ENCODE peak calls at places on chromosomes 3 and 15, in seven cellular contexts. S is CD4-positive, alpha-beta memory T cell; C is kidney epithelial cell; F is mesendoderm; K is sigmoid colon; W is HAP-1; P is cardiac fibroblast. Z is an unnamed sample.

GRCh38 chr3:54094926-54095325 is 27.4 kb upstream of the CACNA2D3 start:
- DNase-seq in S (no peak), C (no peak), F (no peak), K (no peak), W (no peak), P (peak), Z (no peak)

GRCh38 chr3:191566469-191566868 is 105.5 kb downstream of the PYDC2 start:
- DNase-seq in S (no peak), C (no peak), F (no peak), K (no peak), W (no peak), P (no peak), Z (no peak)

GRCh38 chr3:15204005-15204404 is 2.0 kb upstream of the CAPN7 start:
- DNase-seq in S (no peak), C (no peak), F (peak), K (peak), W (no peak), P (no peak), Z (no peak)

GRCh38 chr3:16520636-16521579 is 7.4 kb upstream of the RFTN1 start:
- DNase-seq in S (no peak), C (no peak), F (peak), K (no peak), W (no peak), P (no peak), Z (no peak)

GRCh38 chr3:106006571-106006970 is 137.8 kb upstream of the CBLB start:
- DNase-seq in S (no peak), C (no peak), F (no peak), K (no peak), W (no peak), P (no peak), Z (no peak)

GRCh38 chr3:132979606-132980005 is 58.6 kb upstream of the TMEM108 start:
- DNase-seq in S (no peak), C (no peak), F (no peak), K (no peak), W (no peak), P (no peak), Z (no peak)

GRCh38 chr15:85035980-85036379 is 54.3 kb downstream of the PDE8A start:
- DNase-seq in S (no peak), C (no peak), F (no peak), K (no peak), W (no peak), P (no peak), Z (no peak)

GRCh38 chr3:48507256-48508061 is 3.5 kb upstream of the SHISA5 start:
- DNase-seq in S (peak), C (peak), F (peak), K (no peak), W (peak), P (peak), Z (peak)

GRCh38 chr3:1700650-1701049 is 398.0 kb upstream of the CNTN4 start:
- DNase-seq in S (no peak), C (no peak), F (no peak), K (no peak), W (no peak), P (no peak), Z (no peak)

GRCh38 chr15:69952210-69952555 is 145.5 kb downstream of the TLE3 start:
- DNase-seq in S (no peak), C (no peak), F (no peak), K (no peak), W (peak), P (no peak), Z (no peak)

GRCh38 chr3:117281371-117281770 is 571.8 kb downstream of the TUSC7 start:
- DNase-seq in S (no peak), C (no peak), F (no peak), K (no peak), W (peak), P (no peak), Z (no peak)

GRCh38 chr15:96213045-96213444 is 117.5 kb upstream of the NR2F2 start:
- DNase-seq in S (no peak), C (no peak), F (no peak), K (no peak), W (no peak), P (no peak), Z (no peak)

GRCh38 chr3:17985658-17986392 is 243.4 kb upstream of the TBC1D5 start:
- DNase-seq in S (no peak), C (no peak), F (no peak), K (no peak), W (no peak), P (no peak), Z (peak)

GRCh38 chr15:78492841-78493240 is 14.5 kb upstream of the HYKK start:
- DNase-seq in S (no peak), C (no peak), F (no peak), K (no peak), W (no peak), P (peak), Z (no peak)

GRCh38 chr3:114550155-114550554 is 256.3 kb downstream of the TIGIT start:
- DNase-seq in S (no peak), C (no peak), F (no peak), K (no peak), W (no peak), P (peak), Z (no peak)

GRCh38 chr15:45111390-45112142 is 2.4 kb downstream of the DUOX2 start:
- DNase-seq in S (no peak), C (no peak), F (no peak), K (no peak), W (no peak), P (no peak), Z (no peak)

GRCh38 chr3:122668930-122669730 is 11.5 kb upstream of the PARP14 start:
- DNase-seq in S (no peak), C (peak), F (no peak), K (no peak), W (no peak), P (peak), Z (no peak)

GRCh38 chr15:79209116-79209515 is 73.4 kb upstream of the ANKRD34C start:
- DNase-seq in S (no peak), C (no peak), F (peak), K (no peak), W (peak), P (no peak), Z (no peak)

GRCh38 chr3:183252973-183253363 is at the start of gene B3GNT5:
- DNase-seq in S (peak), C (no peak), F (peak), K (peak), W (peak), P (no peak), Z (no peak)

GRCh38 chr3:151561878-151562277 is 101.0 kb upstream of the IGSF10 start:
- DNase-seq in S (no peak), C (no peak), F (peak), K (no peak), W (no peak), P (no peak), Z (no peak)

GRCh38 chr15:96160269-96160668 is 170.2 kb upstream of the NR2F2 start:
- DNase-seq in S (no peak), C (no peak), F (no peak), K (peak), W (no peak), P (peak), Z (no peak)

GRCh38 chr15:87755226-87755625 is 501.3 kb downstream of the NTRK3 start:
- DNase-seq in S (no peak), C (no peak), F (no peak), K (no peak), W (no peak), P (no peak), Z (no peak)

GRCh38 chr3:87624860-87625259 is 348.5 kb upstream of the POU1F1 start:
- DNase-seq in S (no peak), C (no peak), F (no peak), K (no peak), W (no peak), P (no peak), Z (no peak)

GRCh38 chr3:45644063-45644462 is 45.1 kb upstream of the SACM1L start:
- DNase-seq in S (no peak), C (no peak), F (no peak), K (no peak), W (no peak), P (peak), Z (no peak)

GRCh38 chr15:70617076-70617910 is 146.1 kb downstream of the UACA start:
- DNase-seq in S (no peak), C (no peak), F (no peak), K (no peak), W (no peak), P (peak), Z (no peak)

GRCh38 chr3:66098436-66098835 is 59.7 kb upstream of the MAGI1 start:
- DNase-seq in S (no peak), C (no peak), F (no peak), K (no peak), W (no peak), P (peak), Z (no peak)

GRCh38 chr3:5476403-5476802 is 288.9 kb downstream of the EDEM1 start:
- DNase-seq in S (no peak), C (no peak), F (peak), K (no peak), W (no peak), P (no peak), Z (no peak)

GRCh38 chr15:71447328-71448250 is 332.3 kb downstream of the THSD4 start:
- DNase-seq in S (no peak), C (peak), F (peak), K (no peak), W (no peak), P (peak), Z (no peak)

GRCh38 chr15:80171787-80172186 is 19.0 kb downstream of the FAH start:
- DNase-seq in S (no peak), C (no peak), F (no peak), K (no peak), W (no peak), P (no peak), Z (no peak)

GRCh38 chr3:13313813-13314212 is 106.3 kb downstream of the NUP210 start:
- DNase-seq in S (no peak), C (no peak), F (no peak), K (no peak), W (no peak), P (no peak), Z (no peak)

GRCh38 chr3:69309810-69310209 is 76.1 kb downstream of the FRMD4B start:
- DNase-seq in S (no peak), C (no peak), F (peak), K (no peak), W (peak), P (peak), Z (no peak)

GRCh38 chr3:178304758-178305157 is 231.5 kb upstream of the KCNMB2 start:
- DNase-seq in S (no peak), C (peak), F (no peak), K (no peak), W (no peak), P (peak), Z (no peak)

GRCh38 chr3:197511130-197511529 is 44.6 kb downstream of the BDH1 start:
- DNase-seq in S (no peak), C (peak), F (no peak), K (no peak), W (no peak), P (no peak), Z (no peak)

GRCh38 chr3:149375164-149375823 is 2.2 kb downstream of the TM4SF1 start:
- DNase-seq in S (no peak), C (no peak), F (no peak), K (no peak), W (no peak), P (peak), Z (no peak)

GRCh38 chr3:149374391-149374790 is 3.1 kb downstream of the TM4SF1 start:
- DNase-seq in S (no peak), C (no peak), F (no peak), K (no peak), W (no peak), P (no peak), Z (no peak)

GRCh38 chr3:149376728-149377407 is 581 bp downstream of the TM4SF1 start:
- DNase-seq in S (no peak), C (no peak), F (no peak), K (no peak), W (peak), P (peak), Z (no peak)

GRCh38 chr3:149377408-149378111 is at the start of gene TM4SF1:
- DNase-seq in S (no peak), C (peak), F (peak), K (peak), W (peak), P (peak), Z (no peak)

DNA sequence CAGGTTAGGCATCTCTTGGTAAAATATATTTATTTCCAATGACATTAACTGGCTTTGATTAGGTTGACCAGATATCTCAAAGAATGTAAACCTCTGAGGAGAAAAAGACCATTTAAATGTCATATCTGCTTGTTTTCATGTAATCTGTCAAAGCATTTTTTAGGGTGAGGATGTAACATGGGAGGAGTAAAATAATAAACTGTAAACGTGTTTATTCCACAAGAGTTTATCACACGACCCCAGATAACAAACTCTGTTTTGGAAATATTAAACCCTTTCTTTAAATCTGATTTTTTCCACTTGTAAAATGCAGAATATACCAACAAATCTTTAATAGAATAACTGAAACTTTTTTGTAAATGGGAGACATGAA is 1.6 kb downstream of the TM4SF1 start:
- DNase-seq in S (no peak), C (no peak), F (no peak), K (no peak), W (no peak), P (no peak), Z (no peak)
- H3K4me3 ChIP-seq in S (no peak), C (peak), F (no peak), K (peak), W (no peak), P (peak), Z (no peak)

GRCh38 chr3:8662594-8662993 is 18.0 kb upstream of the SSUH2 start:
- DNase-seq in S (no peak), C (no peak), F (no peak), K (no peak), W (no peak), P (no peak), Z (no peak)

GRCh38 chr3:8667429-8668091 is 23.0 kb upstream of the SSUH2 start:
- DNase-seq in S (no peak), C (no peak), F (no peak), K (no peak), W (no peak), P (no peak), Z (no peak)

GRCh38 chr3:8663177-8664061 is 18.8 kb upstream of the SSUH2 start:
- DNase-seq in S (no peak), C (peak), F (peak), K (no peak), W (peak), P (peak), Z (peak)

GRCh38 chr3:8668216-8668615 is 23.6 kb upstream of the SSUH2 start:
- DNase-seq in S (no peak), C (no peak), F (no peak), K (no peak), W (no peak), P (no peak), Z (no peak)

GRCh38 chr3:8665407-8665896 is 20.9 kb upstream of the SSUH2 start:
- DNase-seq in S (no peak), C (no peak), F (no peak), K (no peak), W (no peak), P (no peak), Z (no peak)
- H3K4me3 ChIP-seq in S (no peak), C (no peak), F (no peak), K (no peak), W (no peak), P (no peak), Z (no peak)

GRCh38 chr15:59295742-59296090 is 77.0 kb downstream of the MYO1E start:
- DNase-seq in S (no peak), C (no peak), F (no peak), K (no peak), W (no peak), P (no peak), Z (no peak)
- H3K4me3 ChIP-seq in S (no peak), C (no peak), F (no peak), K (no peak), W (no peak), P (no peak), Z (no peak)

GRCh38 chr3:147370316-147370715 is 36.0 kb downstream of the ZIC4 start:
- DNase-seq in S (no peak), C (no peak), F (no peak), K (no peak), W (no peak), P (no peak), Z (no peak)

GRCh38 chr3:147371771-147372340 is 34.5 kb downstream of the ZIC4 start:
- DNase-seq in S (no peak), C (no peak), F (no peak), K (no peak), W (no peak), P (no peak), Z (no peak)

GRCh38 chr3:147371141-147371540 is 35.2 kb downstream of the ZIC4 start:
- DNase-seq in S (no peak), C (no peak), F (no peak), K (no peak), W (no peak), P (no peak), Z (no peak)

GRCh38 chr3:147372525-147373027 is 33.8 kb downstream of the ZIC4 start:
- DNase-seq in S (no peak), C (no peak), F (no peak), K (no peak), W (no peak), P (no peak), Z (no peak)

GRCh38 chr3:147373301-147373700 is 33.0 kb downstream of the ZIC4 start:
- DNase-seq in S (no peak), C (no peak), F (peak), K (no peak), W (no peak), P (no peak), Z (no peak)
- H3K4me3 ChIP-seq in S (no peak), C (no peak), F (no peak), K (no peak), W (no peak), P (no peak), Z (no peak)

GRCh38 chr15:30992465-30992864 is 1.0 kb upstream of the MTMR10 start:
- DNase-seq in S (no peak), C (no peak), F (peak), K (no peak), W (no peak), P (no peak), Z (no peak)
- H3K4me3 ChIP-seq in S (no peak), C (peak), F (no peak), K (peak), W (peak), P (no peak), Z (peak)

GRCh38 chr15:92808611-92809063 is 91.5 kb upstream of the CHD2 start:
- DNase-seq in S (no peak), C (no peak), F (peak), K (peak), W (no peak), P (peak), Z (no peak)

GRCh38 chr15:92807971-92808571 is 92.1 kb upstream of the CHD2 start:
- DNase-seq in S (peak), C (no peak), F (peak), K (no peak), W (peak), P (peak), Z (no peak)

GRCh38 chr15:92810418-92811138 is 89.5 kb upstream of the CHD2 start:
- DNase-seq in S (no peak), C (no peak), F (peak), K (peak), W (peak), P (peak), Z (no peak)

GRCh38 chr15:92809880-92810361 is 90.2 kb upstream of the CHD2 start:
- DNase-seq in S (peak), C (no peak), F (peak), K (peak), W (peak), P (peak), Z (no peak)

GRCh38 chr15:92809064-92809879 is 90.9 kb upstream of the CHD2 start:
- DNase-seq in S (peak), C (no peak), F (peak), K (peak), W (peak), P (peak), Z (peak)
- H3K4me3 ChIP-seq in S (peak), C (peak), F (peak), K (peak), W (peak), P (peak), Z (peak)

DNA sequence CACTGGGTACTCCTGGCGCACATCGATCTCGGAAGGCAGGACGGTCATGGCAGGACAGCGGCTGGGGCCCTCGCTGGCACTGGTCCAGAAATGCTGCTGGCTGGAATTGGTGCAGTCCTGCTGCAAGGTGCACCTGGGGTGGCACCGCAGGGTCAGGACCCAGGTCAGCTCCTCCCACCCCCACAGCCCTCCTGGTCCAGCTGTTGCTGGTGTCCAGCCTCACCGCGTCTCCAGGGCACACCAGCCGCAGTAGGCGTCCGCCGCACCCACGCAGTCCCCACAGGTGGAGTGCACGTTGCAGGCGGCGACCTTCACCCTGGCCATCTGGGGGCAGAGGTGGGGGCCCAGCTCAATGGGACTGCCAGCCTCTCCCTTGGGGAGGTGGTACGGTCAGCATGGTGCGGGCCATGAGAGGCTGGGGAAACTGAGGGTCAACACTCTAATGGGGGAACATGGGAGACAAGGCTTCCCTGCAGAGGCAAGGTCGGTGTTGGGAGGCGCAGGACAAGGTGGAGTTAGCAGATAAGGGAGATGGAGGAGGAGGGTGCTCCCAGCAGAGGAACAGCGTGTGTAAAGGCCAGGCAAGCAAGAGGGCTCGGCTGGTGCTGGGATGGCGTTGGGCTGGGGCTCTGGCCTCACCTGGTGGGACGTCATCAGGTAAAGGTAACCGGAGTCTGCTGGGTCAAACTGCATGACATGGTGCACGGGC is 20.4 kb downstream of the PLXND1 start:
- DNase-seq in S (no peak), C (no peak), F (no peak), K (no peak), W (no peak), P (no peak), Z (no peak)
- H3K4me3 ChIP-seq in S (no peak), C (no peak), F (no peak), K (no peak), W (no peak), P (no peak), Z (no peak)